ENCODE peak calls at places on chromosomes 4 and X, in six cellular contexts. T is HepG2, X is OCI-LY7, R is neural progenitor cell, Z is hepatocyte, F is PC-9. E is an unnamed sample.

GRCh38 chrX:38627683-38628082 is 66.3 kb downstream of the TSPAN7 start:
- DNase-seq in T (peak), X (peak), R (peak), Z (peak), F (no peak), E (peak)

GRCh38 chrX:70168238-70169188 is 8.8 kb upstream of the DGAT2L6 start:
- DNase-seq in T (peak), F (peak), X (peak), Z (peak), R (peak), E (no peak)

GRCh38 chr4:15469402-15470148 is at the start of gene CC2D2A:
- DNase-seq in Z (peak), X (no peak), T (no peak), R (peak), F (peak), E (no peak)

GRCh38 chrX:22081475-22082092 is 49.5 kb downstream of the PHEX start:
- DNase-seq in R (peak), Z (peak), F (peak), T (peak), X (peak), E (no peak)

GRCh38 chrX:149846789-149847188 is 34.2 kb upstream of the MAGEA8 start:
- DNase-seq in F (no peak), T (no peak), Z (no peak), R (no peak), X (no peak), E (no peak)

GRCh38 chrX:63686878-63687714 is 97.9 kb downstream of the ARHGEF9 start:
- DNase-seq in F (peak), Z (peak), X (peak), R (peak), T (peak), E (no peak)

GRCh38 chr4:119139822-119140252 is 4.2 kb downstream of the MYOZ2 start:
- DNase-seq in Z (no peak), F (no peak), R (no peak), X (peak), T (no peak), E (no peak)

GRCh38 chr4:171639540-171639939 is 173.7 kb upstream of the GALNTL6 start:
- DNase-seq in F (no peak), T (no peak), Z (no peak), X (no peak), R (no peak), E (no peak)

GRCh38 chr4:3440979-3441500 is 728 bp upstream of the HGFAC start:
- DNase-seq in Z (no peak), F (no peak), X (no peak), R (no peak), T (no peak), E (no peak)

GRCh38 chr4:39323836-39324235 is 42.3 kb downstream of the RFC1 start:
- DNase-seq in Z (no peak), R (no peak), X (no peak), T (no peak), F (no peak), E (no peak)

GRCh38 chr4:39320381-39321115 is 45.6 kb downstream of the RFC1 start:
- DNase-seq in F (no peak), R (no peak), X (no peak), T (no peak), Z (no peak), E (no peak)

GRCh38 chr4:39324897-39325613 is 41.1 kb downstream of the RFC1 start:
- DNase-seq in T (peak), X (no peak), R (no peak), Z (no peak), F (no peak), E (no peak)

GRCh38 chr4:39324446-39324845 is 41.7 kb downstream of the RFC1 start:
- DNase-seq in R (no peak), T (peak), F (no peak), Z (no peak), X (no peak), E (no peak)

DNA sequence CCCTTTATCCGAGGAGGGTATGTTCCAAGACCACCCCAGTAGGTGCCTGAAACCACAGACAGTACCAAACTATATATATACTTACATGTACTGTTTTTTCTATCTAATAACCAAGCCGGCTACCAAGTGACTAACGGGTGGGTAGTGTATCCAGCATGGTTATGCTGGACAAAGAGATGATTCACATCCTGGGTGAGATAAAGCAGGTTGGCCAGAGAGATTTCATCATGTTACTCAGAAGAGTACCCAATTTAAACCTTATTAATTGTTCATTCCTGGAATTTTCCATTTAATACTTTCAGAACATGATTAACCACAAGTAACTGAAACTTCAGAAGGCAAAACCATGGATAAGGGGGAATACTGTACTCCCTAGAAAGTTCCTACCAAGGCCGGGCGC is 46.5 kb downstream of the RFC1 start:
- DNase-seq in R (no peak), Z (no peak), X (no peak), F (peak), T (peak), E (peak)
- H2AFZ ChIP-seq in R (no peak), Z (no peak), X (no peak), F (no peak), T (no peak), E (no peak)

DNA sequence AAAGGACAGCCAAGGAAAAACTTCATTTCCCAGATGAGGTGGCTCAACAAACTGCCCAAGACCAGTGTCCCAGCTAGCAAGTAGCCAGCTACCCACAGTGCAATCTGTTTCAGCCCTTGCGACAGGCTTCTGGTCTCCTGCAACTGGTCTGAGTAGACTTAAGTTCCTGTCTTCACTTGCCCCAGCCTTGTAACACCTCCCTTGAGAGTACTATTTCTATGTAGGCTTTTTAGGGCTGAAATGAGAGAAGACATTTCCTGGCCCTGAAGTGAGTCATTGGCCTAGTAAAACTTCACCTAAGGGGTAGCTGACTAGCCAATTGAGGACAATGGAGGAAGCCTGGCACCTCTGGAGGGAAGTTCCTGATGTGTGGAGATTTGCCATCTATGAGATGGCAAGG is 80.1 kb upstream of the STIM2 start:
- DNase-seq in X (peak), R (no peak), T (no peak), F (no peak), Z (no peak), E (peak)
- H3K4me2 ChIP-seq in X (peak), R (no peak), T (no peak), F (no peak), Z (no peak), E (peak)

GRCh38 chr4:6692379-6692778 is 1.3 kb upstream of the S100P start:
- DNase-seq in R (no peak), F (no peak), Z (no peak), T (no peak), X (no peak), E (no peak)

GRCh38 chr4:6695660-6696581 is 2.2 kb downstream of the S100P start:
- DNase-seq in T (peak), Z (peak), F (peak), R (no peak), X (no peak), E (no peak)

GRCh38 chr4:6694177-6694901 is 661 bp downstream of the S100P start:
- DNase-seq in F (peak), R (no peak), X (no peak), T (no peak), Z (no peak), E (no peak)

GRCh38 chr4:6692806-6693205 is 872 bp upstream of the S100P start:
- DNase-seq in Z (peak), F (peak), R (no peak), X (no peak), T (peak), E (no peak)

GRCh38 chr4:6693274-6694176 is at the start of gene S100P:
- DNase-seq in T (peak), R (no peak), F (peak), Z (peak), X (no peak), E (no peak)
- H3K4me3 ChIP-seq in T (peak), R (no peak), F (peak), Z (no peak), X (no peak), E (no peak)

GRCh38 chr4:76758996-76759395 is 138.9 kb downstream of the SOWAHB start:
- DNase-seq in Z (no peak), R (no peak), F (no peak), X (no peak), T (no peak), E (no peak)
- H2AFZ ChIP-seq in Z (no peak), R (no peak), F (no peak), X (no peak), T (no peak), E (no peak)

GRCh38 chr4:1910643-1911042 is 39.5 kb downstream of the NSD2 start:
- DNase-seq in F (peak), R (peak), T (peak), Z (peak), X (peak), E (no peak)
- H3K4me2 ChIP-seq in F (no peak), R (no peak), T (no peak), Z (no peak), X (no peak), E (no peak)

GRCh38 chr4:38867478-38868054 is at the start of gene FAM114A1:
- DNase-seq in R (peak), F (peak), T (peak), X (no peak), Z (peak), E (no peak)
- H3K4me3 ChIP-seq in R (peak), F (peak), T (peak), X (no peak), Z (peak), E (peak)

GRCh38 chr4:80196259-80197131 is 808 bp upstream of the PRDM8 start:
- DNase-seq in X (no peak), Z (no peak), T (no peak), R (peak), F (no peak), E (no peak)
- H2AFZ ChIP-seq in X (no peak), Z (no peak), T (no peak), R (peak), F (no peak), E (peak)

GRCh38 chr4:53196195-53196641 is 169.6 kb downstream of the SCFD2 start:
- DNase-seq in Z (peak), R (no peak), T (no peak), X (no peak), F (no peak), E (no peak)
- H3K4me2 ChIP-seq in Z (peak), R (no peak), T (no peak), X (no peak), F (no peak), E (no peak)

GRCh38 chr4:184053476-184053875 is 148.4 kb downstream of the STOX2 start:
- DNase-seq in F (no peak), R (no peak), Z (no peak), T (no peak), X (no peak), E (no peak)

GRCh38 chr4:184056877-184057276 is 151.8 kb downstream of the STOX2 start:
- DNase-seq in R (no peak), Z (no peak), X (no peak), F (no peak), T (no peak), E (no peak)

DNA sequence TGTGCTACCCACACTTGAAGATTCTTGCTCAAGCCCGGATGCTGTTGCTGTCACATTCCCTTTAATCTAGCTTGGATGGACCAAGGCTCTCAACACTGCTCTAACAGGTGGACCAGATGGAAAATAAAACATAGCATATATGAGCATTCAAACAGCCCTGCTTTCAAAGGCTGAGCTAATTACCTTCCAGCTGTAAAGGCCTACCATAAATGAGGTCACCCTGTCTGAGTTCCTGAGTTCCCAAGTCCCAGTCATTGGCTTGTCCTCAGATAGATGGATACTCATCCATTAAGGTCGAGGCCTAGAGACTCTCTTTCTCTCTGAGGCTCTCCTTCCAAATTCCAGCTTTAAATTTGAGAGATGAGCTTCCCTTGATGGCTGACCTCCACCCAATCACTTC is 147.5 kb downstream of the STOX2 start:
- DNase-seq in F (no peak), T (no peak), Z (no peak), R (no peak), X (no peak), E (no peak)
- H3K4me3 ChIP-seq in F (no peak), T (no peak), Z (no peak), R (no peak), X (no peak), E (no peak)

GRCh38 chr4:89054627-89055026 is 2.4 kb downstream of the FAM13A start:
- DNase-seq in R (no peak), Z (no peak), X (no peak), T (no peak), F (no peak), E (no peak)

GRCh38 chr4:89056292-89056952 is 563 bp downstream of the FAM13A start:
- DNase-seq in R (no peak), X (no peak), Z (no peak), F (no peak), T (no peak), E (no peak)

GRCh38 chr4:89056953-89057398 is at the start of gene FAM13A:
- DNase-seq in F (peak), Z (peak), T (peak), X (no peak), R (peak), E (peak)

GRCh38 chr4:89049853-89050252 is 7.1 kb downstream of the FAM13A start:
- DNase-seq in Z (no peak), X (no peak), R (no peak), T (no peak), F (no peak), E (no peak)

GRCh38 chr4:89055157-89056080 is 1.6 kb downstream of the FAM13A start:
- DNase-seq in R (peak), T (no peak), X (no peak), Z (no peak), F (no peak), E (no peak)
- H2AFZ ChIP-seq in R (no peak), T (no peak), X (no peak), Z (no peak), F (peak), E (no peak)